ENCODE peak calls at places on chromosome 22, in four cellular contexts. One of them, this sample, is unnamed.

GRCh38 chr22:38353142-38353629 is 36.0 kb upstream of the CSNK1E start:
- DNase-seq in GM04504: peak
- DNase-seq in activated T-helper 1 cell treated with Interleukin-2 at 50 U/mL for 16 hours: peak
- DNase-seq in NCI-H2029 treated with DMSO at 0.1 percent for 48 hours: no peak
- DNase-seq in this sample: peak

GRCh38 chr22:37241351-37242142 is 2.5 kb downstream of the RAC2 start:
- DNase-seq in GM04504: no peak
- DNase-seq in activated T-helper 1 cell treated with Interleukin-2 at 50 U/mL for 16 hours: no peak
- DNase-seq in NCI-H2029 treated with DMSO at 0.1 percent for 48 hours: no peak
- DNase-seq in this sample: no peak

GRCh38 chr22:17980638-17981051 is 43.7 kb downstream of the MICAL3 start:
- DNase-seq in GM04504: no peak
- DNase-seq in activated T-helper 1 cell treated with Interleukin-2 at 50 U/mL for 16 hours: peak
- DNase-seq in NCI-H2029 treated with DMSO at 0.1 percent for 48 hours: no peak
- DNase-seq in this sample: no peak

GRCh38 chr22:30573594-30574094 is 821 bp downstream of the GAL3ST1 start:
- DNase-seq in GM04504: no peak
- DNase-seq in activated T-helper 1 cell treated with Interleukin-2 at 50 U/mL for 16 hours: no peak
- DNase-seq in NCI-H2029 treated with DMSO at 0.1 percent for 48 hours: no peak
- DNase-seq in this sample: no peak

GRCh38 chr22:30266445-30267381 is at the start of gene OSM:
- DNase-seq in GM04504: no peak
- DNase-seq in activated T-helper 1 cell treated with Interleukin-2 at 50 U/mL for 16 hours: peak
- DNase-seq in NCI-H2029 treated with DMSO at 0.1 percent for 48 hours: no peak
- DNase-seq in this sample: no peak

GRCh38 chr22:46378499-46379300 is 43.2 kb downstream of the TRMU start:
- DNase-seq in GM04504: no peak
- DNase-seq in activated T-helper 1 cell treated with Interleukin-2 at 50 U/mL for 16 hours: no peak
- DNase-seq in NCI-H2029 treated with DMSO at 0.1 percent for 48 hours: no peak
- DNase-seq in this sample: no peak

GRCh38 chr22:32615874-32616564 is 141.4 kb downstream of the FBXO7 start:
- DNase-seq in GM04504: no peak
- DNase-seq in activated T-helper 1 cell treated with Interleukin-2 at 50 U/mL for 16 hours: no peak
- DNase-seq in NCI-H2029 treated with DMSO at 0.1 percent for 48 hours: no peak
- DNase-seq in this sample: no peak

GRCh38 chr22:48445113-48445827 is 1382.4 kb downstream of the BRD1 start:
- DNase-seq in GM04504: no peak
- DNase-seq in activated T-helper 1 cell treated with Interleukin-2 at 50 U/mL for 16 hours: no peak
- DNase-seq in NCI-H2029 treated with DMSO at 0.1 percent for 48 hours: no peak
- DNase-seq in this sample: no peak

GRCh38 chr22:45302047-45302446 is 7.7 kb upstream of the FAM118A start:
- DNase-seq in GM04504: peak
- DNase-seq in activated T-helper 1 cell treated with Interleukin-2 at 50 U/mL for 16 hours: no peak
- DNase-seq in NCI-H2029 treated with DMSO at 0.1 percent for 48 hours: peak
- DNase-seq in this sample: no peak

GRCh38 chr22:35955546-35955945 is 73.1 kb downstream of the RBFOX2 start:
- DNase-seq in GM04504: no peak
- DNase-seq in activated T-helper 1 cell treated with Interleukin-2 at 50 U/mL for 16 hours: no peak
- DNase-seq in NCI-H2029 treated with DMSO at 0.1 percent for 48 hours: no peak
- DNase-seq in this sample: no peak

GRCh38 chr22:21943571-21944448 is 8.8 kb downstream of the PPM1F start:
- DNase-seq in GM04504: no peak
- DNase-seq in activated T-helper 1 cell treated with Interleukin-2 at 50 U/mL for 16 hours: no peak
- DNase-seq in NCI-H2029 treated with DMSO at 0.1 percent for 48 hours: no peak
- DNase-seq in this sample: no peak

GRCh38 chr22:25223269-25223850 is 3.9 kb downstream of the CRYBB2 start:
- DNase-seq in GM04504: no peak
- DNase-seq in activated T-helper 1 cell treated with Interleukin-2 at 50 U/mL for 16 hours: no peak
- DNase-seq in NCI-H2029 treated with DMSO at 0.1 percent for 48 hours: no peak
- DNase-seq in this sample: no peak

GRCh38 chr22:41478891-41479521 is 10.1 kb downstream of the ACO2 start:
- DNase-seq in GM04504: no peak
- DNase-seq in activated T-helper 1 cell treated with Interleukin-2 at 50 U/mL for 16 hours: no peak
- DNase-seq in NCI-H2029 treated with DMSO at 0.1 percent for 48 hours: no peak
- DNase-seq in this sample: peak

GRCh38 chr22:24819487-24819886 is 13.5 kb downstream of the SGSM1 start:
- DNase-seq in GM04504: no peak
- DNase-seq in activated T-helper 1 cell treated with Interleukin-2 at 50 U/mL for 16 hours: no peak
- DNase-seq in NCI-H2029 treated with DMSO at 0.1 percent for 48 hours: no peak
- DNase-seq in this sample: no peak

GRCh38 chr22:31343235-31344191 is 2.6 kb downstream of the PATZ1 start:
- DNase-seq in GM04504: no peak
- DNase-seq in activated T-helper 1 cell treated with Interleukin-2 at 50 U/mL for 16 hours: no peak
- DNase-seq in NCI-H2029 treated with DMSO at 0.1 percent for 48 hours: peak
- DNase-seq in this sample: no peak

GRCh38 chr22:37079158-37079557 is 27.6 kb downstream of the KCTD17 start:
- DNase-seq in GM04504: no peak
- DNase-seq in activated T-helper 1 cell treated with Interleukin-2 at 50 U/mL for 16 hours: no peak
- DNase-seq in NCI-H2029 treated with DMSO at 0.1 percent for 48 hours: no peak
- DNase-seq in this sample: no peak

GRCh38 chr22:17339095-17339693 is 30.1 kb upstream of the CECR2 start:
- DNase-seq in GM04504: no peak
- DNase-seq in activated T-helper 1 cell treated with Interleukin-2 at 50 U/mL for 16 hours: no peak
- DNase-seq in NCI-H2029 treated with DMSO at 0.1 percent for 48 hours: no peak
- DNase-seq in this sample: no peak

GRCh38 chr22:26707090-26707489 is 49.7 kb downstream of the MIAT start:
- DNase-seq in GM04504: no peak
- DNase-seq in activated T-helper 1 cell treated with Interleukin-2 at 50 U/mL for 16 hours: no peak
- DNase-seq in NCI-H2029 treated with DMSO at 0.1 percent for 48 hours: no peak
- DNase-seq in this sample: no peak

GRCh38 chr22:44348963-44349950 is 36.5 kb upstream of the SHISAL1 start:
- DNase-seq in GM04504: no peak
- DNase-seq in activated T-helper 1 cell treated with Interleukin-2 at 50 U/mL for 16 hours: no peak
- DNase-seq in NCI-H2029 treated with DMSO at 0.1 percent for 48 hours: no peak
- DNase-seq in this sample: no peak

GRCh38 chr22:45602004-45602733 is 69.5 kb upstream of the ATXN10 start:
- DNase-seq in GM04504: no peak
- DNase-seq in activated T-helper 1 cell treated with Interleukin-2 at 50 U/mL for 16 hours: no peak
- DNase-seq in NCI-H2029 treated with DMSO at 0.1 percent for 48 hours: no peak
- DNase-seq in this sample: no peak

GRCh38 chr22:48636746-48637145 is 1190.9 kb downstream of the BRD1 start:
- DNase-seq in GM04504: no peak
- DNase-seq in activated T-helper 1 cell treated with Interleukin-2 at 50 U/mL for 16 hours: no peak
- DNase-seq in NCI-H2029 treated with DMSO at 0.1 percent for 48 hours: no peak
- DNase-seq in this sample: no peak

GRCh38 chr22:24697671-24698082 is 76.8 kb downstream of the PIWIL3 start:
- DNase-seq in GM04504: no peak
- DNase-seq in activated T-helper 1 cell treated with Interleukin-2 at 50 U/mL for 16 hours: no peak
- DNase-seq in NCI-H2029 treated with DMSO at 0.1 percent for 48 hours: peak
- DNase-seq in this sample: no peak

GRCh38 chr22:48536691-48537591 is 1290.7 kb downstream of the BRD1 start:
- DNase-seq in GM04504: no peak
- DNase-seq in activated T-helper 1 cell treated with Interleukin-2 at 50 U/mL for 16 hours: no peak
- DNase-seq in NCI-H2029 treated with DMSO at 0.1 percent for 48 hours: no peak
- DNase-seq in this sample: peak

GRCh38 chr22:49247194-49247924 is 580.3 kb downstream of the BRD1 start:
- DNase-seq in GM04504: no peak
- DNase-seq in activated T-helper 1 cell treated with Interleukin-2 at 50 U/mL for 16 hours: no peak
- DNase-seq in NCI-H2029 treated with DMSO at 0.1 percent for 48 hours: no peak
- DNase-seq in this sample: no peak

GRCh38 chr22:17243524-17243923 is 24.3 kb upstream of the ADA2 start:
- DNase-seq in GM04504: no peak
- DNase-seq in activated T-helper 1 cell treated with Interleukin-2 at 50 U/mL for 16 hours: no peak
- DNase-seq in NCI-H2029 treated with DMSO at 0.1 percent for 48 hours: no peak
- DNase-seq in this sample: no peak

GRCh38 chr22:23549198-23549595 is 30.9 kb downstream of the IGLL1 start:
- DNase-seq in GM04504: no peak
- DNase-seq in activated T-helper 1 cell treated with Interleukin-2 at 50 U/mL for 16 hours: no peak
- DNase-seq in NCI-H2029 treated with DMSO at 0.1 percent for 48 hours: no peak
- DNase-seq in this sample: no peak

GRCh38 chr22:39463931-39464390 is 7.1 kb downstream of the MGAT3 start:
- DNase-seq in GM04504: no peak
- DNase-seq in activated T-helper 1 cell treated with Interleukin-2 at 50 U/mL for 16 hours: no peak
- DNase-seq in NCI-H2029 treated with DMSO at 0.1 percent for 48 hours: no peak
- DNase-seq in this sample: peak

GRCh38 chr22:22168190-22168940 is 76.2 kb upstream of the VPREB1 start:
- DNase-seq in GM04504: no peak
- DNase-seq in activated T-helper 1 cell treated with Interleukin-2 at 50 U/mL for 16 hours: no peak
- DNase-seq in NCI-H2029 treated with DMSO at 0.1 percent for 48 hours: peak
- DNase-seq in this sample: no peak

GRCh38 chr22:40426671-40427070 is 56.3 kb downstream of the SGSM3 start:
- DNase-seq in GM04504: peak
- DNase-seq in activated T-helper 1 cell treated with Interleukin-2 at 50 U/mL for 16 hours: no peak
- DNase-seq in NCI-H2029 treated with DMSO at 0.1 percent for 48 hours: peak
- DNase-seq in this sample: peak

GRCh38 chr22:27213766-27214581 is 556.6 kb downstream of the MIAT start:
- DNase-seq in GM04504: no peak
- DNase-seq in activated T-helper 1 cell treated with Interleukin-2 at 50 U/mL for 16 hours: no peak
- DNase-seq in NCI-H2029 treated with DMSO at 0.1 percent for 48 hours: no peak
- DNase-seq in this sample: no peak

GRCh38 chr22:49609207-49609876 is 218.3 kb downstream of the BRD1 start:
- DNase-seq in GM04504: no peak
- DNase-seq in activated T-helper 1 cell treated with Interleukin-2 at 50 U/mL for 16 hours: no peak
- DNase-seq in NCI-H2029 treated with DMSO at 0.1 percent for 48 hours: no peak
- DNase-seq in this sample: no peak

GRCh38 chr22:40153186-40153585 is 24.5 kb upstream of the TNRC6B start:
- DNase-seq in GM04504: no peak
- DNase-seq in activated T-helper 1 cell treated with Interleukin-2 at 50 U/mL for 16 hours: no peak
- DNase-seq in NCI-H2029 treated with DMSO at 0.1 percent for 48 hours: no peak
- DNase-seq in this sample: no peak

GRCh38 chr22:26362471-26362870 is 66.6 kb upstream of the ASPHD2 start:
- DNase-seq in GM04504: peak
- DNase-seq in activated T-helper 1 cell treated with Interleukin-2 at 50 U/mL for 16 hours: no peak
- DNase-seq in NCI-H2029 treated with DMSO at 0.1 percent for 48 hours: no peak
- DNase-seq in this sample: no peak

GRCh38 chr22:35539910-35540599 is 576 bp upstream of the RASD2 start:
- DNase-seq in GM04504: no peak
- DNase-seq in activated T-helper 1 cell treated with Interleukin-2 at 50 U/mL for 16 hours: peak
- DNase-seq in NCI-H2029 treated with DMSO at 0.1 percent for 48 hours: no peak
- DNase-seq in this sample: peak